ENCODE peak calls at places on chromosome 22, in six cellular contexts. I, N, J, G, L and E are unnamed samples.

GRCh38 chr22:23131931-23132330 is 9.9 kb downstream of the RSPH14 start:
- DNase-seq in G (no peak), N (no peak), L (no peak), I (no peak), J (no peak), E (no peak)

GRCh38 chr22:37428649-37429586 is 1.6 kb upstream of the ELFN2 start:
- DNase-seq in L (peak; percentile 81), G (peak; percentile 44), J (peak; percentile 86), N (peak; percentile 61), I (peak; percentile 65), E (peak; percentile 79)

GRCh38 chr22:30866811-30867271 is 101.7 kb downstream of the MORC2 start:
- DNase-seq in G (no peak), J (peak; percentile 52), L (no peak), N (no peak), I (no peak), E (no peak)

GRCh38 chr22:38069372-38070249 is 12.4 kb downstream of the PICK1 start:
- DNase-seq in L (peak; percentile 58), I (no peak), J (peak; percentile 80), G (no peak), N (no peak), E (no peak)

GRCh38 chr22:49673048-49673447 is 154.6 kb downstream of the BRD1 start:
- DNase-seq in N (no peak), L (no peak), I (no peak), G (no peak), J (no peak), E (no peak)

GRCh38 chr22:43945632-43946390 is 9.4 kb upstream of the SAMM50 start:
- DNase-seq in I (peak; percentile 82), N (peak; percentile 59), G (peak; percentile 51), J (peak; percentile 83), L (peak; percentile 75), E (peak; percentile 83)

GRCh38 chr22:28006271-28006670 is 87.2 kb upstream of the PITPNB start:
- DNase-seq in I (no peak), N (no peak), G (no peak), J (no peak), L (no peak), E (no peak)

GRCh38 chr22:35616043-35616442 is 1.1 kb downstream of the MB start:
- DNase-seq in L (no peak), J (no peak), G (no peak), I (no peak), N (no peak), E (no peak)

GRCh38 chr22:37547249-37547741 is 13.0 kb upstream of the CDC42EP1 start:
- DNase-seq in J (no peak), G (no peak), L (no peak), N (no peak), I (no peak), E (no peak)

GRCh38 chr22:46430961-46431838 is 95.7 kb downstream of the TRMU start:
- DNase-seq in J (no peak), N (no peak), I (no peak), G (no peak), L (no peak), E (peak; percentile 23)

GRCh38 chr22:36961626-36962025 is 48.2 kb downstream of the CSF2RB start:
- DNase-seq in L (no peak), N (no peak), I (no peak), G (no peak), J (no peak), E (no peak)

GRCh38 chr22:46035380-46035741 is 58.4 kb upstream of the WNT7B start:
- DNase-seq in N (no peak), J (no peak), I (no peak), L (no peak), G (no peak), E (no peak)

GRCh38 chr22:38315801-38316339 is 1.4 kb downstream of the CSNK1E start:
- DNase-seq in G (no peak), N (peak; percentile 38), I (no peak), L (no peak), J (no peak), E (no peak)